ENCODE peak calls at places on chromosomes 2 and 18, in five cellular contexts. T, Y, O, C and W are unnamed samples.
A peak's percentile ranks its signal among the peaks of the same experiment; 100 is the strongest.

GRCh38 chr2:197205590-197206215 is 104.9 kb downstream of the ANKRD44 start:
- DNase-seq in C (no peak), Y (no peak), O (peak; percentile 38), T (peak; percentile 72), W (peak; percentile 43)

GRCh38 chr18:39500320-39500719 is 1934.7 kb upstream of the CELF4 start:
- DNase-seq in T (no peak), O (no peak), C (no peak), Y (no peak), W (no peak)

GRCh38 chr2:45980161-45980852 is 316.9 kb upstream of the EPAS1 start:
- DNase-seq in O (no peak), T (no peak), Y (no peak), C (no peak), W (no peak)

GRCh38 chr2:18922276-18922675 is 332.9 kb upstream of the NT5C1B start:
- DNase-seq in T (no peak), C (no peak), O (no peak), Y (no peak), W (no peak)

GRCh38 chr2:61816480-61817355 is 37.1 kb downstream of the FAM161A start:
- DNase-seq in O (no peak), T (no peak), C (no peak), Y (no peak), W (no peak)

GRCh38 chr2:112996635-112997034 is 8.6 kb upstream of the IL36A start:
- DNase-seq in C (no peak), O (peak; percentile 18), Y (peak; percentile 95), T (peak; percentile 15), W (peak; percentile 30)

GRCh38 chr2:178194600-178195389 is 483 bp downstream of the OSBPL6 start:
- DNase-seq in O (peak; percentile 30), Y (peak; percentile 15), T (no peak), C (peak; percentile 48), W (peak; percentile 49)

GRCh38 chr2:109128048-109128465 is 948 bp upstream of the SH3RF3 start:
- DNase-seq in T (peak; percentile 11), C (peak; percentile 85), Y (peak; percentile 79), O (peak; percentile 85), W (peak; percentile 82)

GRCh38 chr2:23360571-23361125 is 24.3 kb upstream of the KLHL29 start:
- DNase-seq in T (no peak), O (no peak), Y (no peak), C (no peak), W (no peak)

GRCh38 chr18:48410095-48410920 is 1.1 kb upstream of the ZBTB7C start:
- DNase-seq in O (peak; percentile 93), T (peak; percentile 49), C (peak; percentile 94), Y (peak; percentile 91), W (peak; percentile 92)

GRCh38 chr2:22497789-22498188 is 887.2 kb upstream of the KLHL29 start:
- DNase-seq in O (no peak), T (peak; percentile 11), C (no peak), Y (no peak), W (no peak)

GRCh38 chr2:181546086-181546485 is 88.9 kb downstream of the ITGA4 start:
- DNase-seq in T (no peak), O (no peak), Y (no peak), C (no peak), W (no peak)

GRCh38 chr2:237859533-237860272 is at the start of gene RAMP1:
- DNase-seq in T (no peak), Y (no peak), O (peak; percentile 32), C (no peak), W (peak; percentile 35)

GRCh38 chr2:147789287-147789686 is 55.5 kb upstream of the ACVR2A start:
- DNase-seq in Y (no peak), T (no peak), C (no peak), O (no peak), W (no peak)

GRCh38 chr18:26635466-26635865 is 87.1 kb upstream of the KCTD1 start:
- DNase-seq in T (no peak), C (no peak), Y (no peak), O (no peak), W (no peak)

GRCh38 chr2:176447616-176448015 is 178.4 kb downstream of the MTX2 start:
- DNase-seq in Y (no peak), C (no peak), O (no peak), T (no peak), W (no peak)

GRCh38 chr18:58862851-58863538 is 1.7 kb upstream of the ZNF532 start:
- DNase-seq in C (peak; percentile 49), O (peak; percentile 72), Y (peak; percentile 11), T (peak; percentile 51), W (peak; percentile 69)

GRCh38 chr2:26845021-26845420 is 2.9 kb upstream of the DPYSL5 start:
- DNase-seq in C (no peak), T (no peak), Y (no peak), O (no peak), W (no peak)

GRCh38 chr18:21741511-21742322 is 1.1 kb downstream of the MIB1 start:
- DNase-seq in Y (peak; percentile 34), C (peak; percentile 30), O (peak; percentile 36), T (peak; percentile 47), W (peak; percentile 48)

GRCh38 chr18:57629399-57629798 is 7.8 kb upstream of the NARS1 start:
- DNase-seq in C (no peak), O (no peak), T (peak; percentile 1), Y (no peak), W (no peak)

GRCh38 chr2:235270951-235271350 is 222.9 kb upstream of the AGAP1 start:
- DNase-seq in O (peak; percentile 35), C (no peak), Y (peak; percentile 93), T (no peak), W (peak; percentile 44)
- TF ChIP-seq CTCF in O (no peak), C (no peak), Y (no peak), T (no peak), W (no peak)

GRCh38 chr2:95010697-95011096 is 14.8 kb upstream of the MAL start:
- DNase-seq in T (no peak), C (no peak), Y (no peak), O (no peak), W (no peak)
- TF ChIP-seq CTCF in T (no peak), C (no peak), Y (no peak), O (no peak), W (no peak)

GRCh38 chr2:893311-893710 is 57.3 kb upstream of the SNTG2 start:
- DNase-seq in T (no peak), O (no peak), C (no peak), Y (no peak), W (no peak)

GRCh38 chr2:897091-897490 is 53.6 kb upstream of the SNTG2 start:
- DNase-seq in T (no peak), O (no peak), C (no peak), Y (no peak), W (no peak)

GRCh38 chr2:902584-902983 is 48.1 kb upstream of the SNTG2 start:
- DNase-seq in T (no peak), C (no peak), Y (no peak), O (no peak), W (no peak)

GRCh38 chr2:903223-903900 is 47.3 kb upstream of the SNTG2 start:
- DNase-seq in T (no peak), O (no peak), C (no peak), Y (no peak), W (no peak)

DNA sequence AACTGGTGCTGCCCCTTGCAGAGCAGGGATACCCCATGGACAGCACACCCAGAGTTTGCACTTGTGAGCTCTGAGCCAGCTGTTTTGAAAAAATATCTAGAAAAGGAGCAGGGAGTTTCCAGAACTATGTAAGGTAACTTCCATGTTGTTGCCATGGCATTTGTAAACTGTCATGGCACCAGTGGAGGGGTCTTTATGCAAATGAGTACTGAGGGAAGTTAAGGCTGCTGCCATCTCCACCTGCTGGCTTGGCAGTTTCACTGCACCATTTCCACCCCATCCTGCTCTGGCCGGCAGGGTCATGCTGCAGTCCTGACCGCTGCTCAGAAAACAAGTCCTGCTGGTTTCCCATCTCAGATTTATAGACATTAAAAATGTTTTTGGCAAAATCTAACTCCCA is 52.3 kb upstream of the SNTG2 start:
- DNase-seq in O (peak; percentile 32), C (no peak), T (peak; percentile 7), Y (no peak), W (no peak)
- TF ChIP-seq CTCF in O (no peak), C (no peak), T (peak; percentile 41), Y (no peak), W (no peak)

GRCh38 chr2:57111531-57111930 is 927.7 kb downstream of the CCDC85A start:
- DNase-seq in Y (no peak), T (no peak), C (no peak), O (no peak), W (no peak)

GRCh38 chr2:57107353-57107752 is 923.6 kb downstream of the CCDC85A start:
- DNase-seq in T (no peak), C (no peak), O (no peak), Y (no peak), W (no peak)

GRCh38 chr2:57100436-57100835 is 916.6 kb downstream of the CCDC85A start:
- DNase-seq in Y (no peak), T (no peak), O (no peak), C (no peak), W (no peak)

DNA sequence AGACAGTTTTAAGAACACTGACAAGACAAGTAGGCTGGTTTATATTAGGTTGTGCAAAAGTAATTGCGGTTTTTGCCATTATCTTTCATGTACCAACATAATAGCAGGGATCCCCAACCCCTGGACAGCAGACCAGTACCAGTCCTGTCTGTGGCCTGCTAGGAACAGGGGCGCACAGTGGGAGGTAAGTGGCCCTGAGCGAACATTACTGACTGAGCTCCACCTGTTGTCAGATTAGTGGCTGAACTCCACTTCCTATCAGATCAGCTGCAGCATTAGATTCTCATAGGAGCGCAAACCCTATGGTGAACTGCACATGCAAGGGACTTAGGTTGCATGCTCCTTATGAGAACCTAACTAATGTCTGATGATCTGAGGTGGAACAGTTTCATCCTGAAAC is 921.9 kb downstream of the CCDC85A start:
- DNase-seq in O (no peak), C (no peak), Y (no peak), T (no peak), W (no peak)
- TF ChIP-seq CTCF in O (no peak), C (no peak), Y (no peak), T (no peak), W (no peak)

GRCh38 chr2:35454966-35455638 is 900.5 kb upstream of the CRIM1 start:
- DNase-seq in O (no peak), Y (no peak), C (no peak), T (no peak), W (no peak)
- TF ChIP-seq CTCF in O (no peak), Y (peak; percentile 7), C (no peak), T (peak; percentile 34), W (peak; percentile 12)

DNA sequence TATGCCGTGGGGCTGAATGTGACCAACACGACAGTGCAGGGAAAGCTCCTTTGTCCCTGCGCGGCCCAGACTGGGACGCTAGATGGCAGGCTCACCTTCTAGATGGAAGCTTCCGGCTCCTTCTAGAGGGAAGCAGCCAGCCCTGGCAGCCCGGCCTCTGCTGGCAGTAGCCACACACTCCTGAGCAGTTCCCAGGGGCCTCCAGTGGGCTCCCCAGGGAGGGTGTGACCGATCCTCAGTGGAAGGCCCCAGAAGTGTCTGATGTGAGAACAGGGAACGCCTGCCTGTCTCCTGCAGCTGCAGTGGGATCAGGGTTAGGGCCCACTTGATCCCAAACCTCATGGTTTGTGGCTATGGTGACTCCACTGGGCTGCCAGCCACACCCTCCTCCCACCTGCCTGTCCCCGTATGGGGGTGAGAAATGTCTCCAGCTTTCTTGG is 48.5 kb upstream of the LRPPRC start:
- DNase-seq in C (peak; percentile 78), O (peak; percentile 83), T (peak; percentile 86), Y (peak; percentile 90), W (peak; percentile 87)
- TF ChIP-seq CTCF in C (peak; percentile 91), O (peak; percentile 94), T (peak; percentile 84), Y (peak; percentile 91), W (peak; percentile 98)